ENCODE peak calls at places on chromosomes 4 and X, in eight cellular contexts. One of them, this sample, is unnamed.

GRCh38 chr4:39976945-39977488 is 694 bp downstream of the PDS5A start:
- DNase-seq in foreskin keratinocyte: peak; percentile 30
- DNase-seq in BE2C: peak; percentile 49
- DNase-seq in tibial nerve: peak; percentile 7
- DNase-seq in fibroblast of mammary gland: no peak
- DNase-seq in kidney epithelial cell: no peak
- DNase-seq in IMR-90: no peak
- DNase-seq in choroid plexus epithelial cell: peak; percentile 19
- DNase-seq in this sample: peak; percentile 48

GRCh38 chr4:52873861-52874343 is 11.8 kb downstream of the RASL11B start:
- DNase-seq in foreskin keratinocyte: no peak
- DNase-seq in BE2C: no peak
- DNase-seq in tibial nerve: no peak
- DNase-seq in fibroblast of mammary gland: no peak
- DNase-seq in kidney epithelial cell: no peak
- DNase-seq in IMR-90: no peak
- DNase-seq in choroid plexus epithelial cell: peak; percentile 32
- DNase-seq in this sample: no peak

GRCh38 chrX:131607796-131608369 is 64.0 kb downstream of the OR13H1 start:
- DNase-seq in foreskin keratinocyte: no peak
- DNase-seq in BE2C: no peak
- DNase-seq in tibial nerve: no peak
- DNase-seq in fibroblast of mammary gland: no peak
- DNase-seq in kidney epithelial cell: no peak
- DNase-seq in IMR-90: no peak
- DNase-seq in choroid plexus epithelial cell: no peak
- DNase-seq in this sample: no peak

GRCh38 chr4:7518871-7519637 is 84.3 kb upstream of the PSAPL1 start:
- DNase-seq in foreskin keratinocyte: no peak
- DNase-seq in BE2C: peak; percentile 67
- DNase-seq in tibial nerve: no peak
- DNase-seq in fibroblast of mammary gland: no peak
- DNase-seq in kidney epithelial cell: no peak
- DNase-seq in IMR-90: no peak
- DNase-seq in choroid plexus epithelial cell: no peak
- DNase-seq in this sample: no peak

GRCh38 chrX:71912156-71912555 is 1.5 kb downstream of the NHSL2 start:
- DNase-seq in foreskin keratinocyte: no peak
- DNase-seq in BE2C: no peak
- DNase-seq in tibial nerve: no peak
- DNase-seq in fibroblast of mammary gland: no peak
- DNase-seq in kidney epithelial cell: no peak
- DNase-seq in IMR-90: no peak
- DNase-seq in choroid plexus epithelial cell: no peak
- DNase-seq in this sample: no peak

GRCh38 chrX:21493226-21493850 is 119.1 kb downstream of the CNKSR2 start:
- DNase-seq in foreskin keratinocyte: no peak
- DNase-seq in BE2C: peak; percentile 9
- DNase-seq in tibial nerve: no peak
- DNase-seq in fibroblast of mammary gland: peak; percentile 72
- DNase-seq in kidney epithelial cell: no peak
- DNase-seq in IMR-90: peak; percentile 47
- DNase-seq in choroid plexus epithelial cell: peak; percentile 72
- DNase-seq in this sample: no peak

GRCh38 chrX:57329008-57329407 is 42.5 kb downstream of the FAAH2 start:
- DNase-seq in foreskin keratinocyte: no peak
- DNase-seq in BE2C: no peak
- DNase-seq in tibial nerve: no peak
- DNase-seq in fibroblast of mammary gland: no peak
- DNase-seq in kidney epithelial cell: no peak
- DNase-seq in IMR-90: no peak
- DNase-seq in choroid plexus epithelial cell: no peak
- DNase-seq in this sample: no peak

GRCh38 chrX:45295587-45295986 is 94.9 kb upstream of the DIPK2B start:
- DNase-seq in foreskin keratinocyte: peak; percentile 21
- DNase-seq in BE2C: peak; percentile 7
- DNase-seq in tibial nerve: no peak
- DNase-seq in fibroblast of mammary gland: peak; percentile 60
- DNase-seq in kidney epithelial cell: peak; percentile 53
- DNase-seq in IMR-90: peak; percentile 36
- DNase-seq in choroid plexus epithelial cell: peak; percentile 75
- DNase-seq in this sample: peak; percentile 6

GRCh38 chrX:16786139-16786790 is at the start of gene TXLNG:
- DNase-seq in foreskin keratinocyte: peak; percentile 96
- DNase-seq in BE2C: peak; percentile 95
- DNase-seq in tibial nerve: peak; percentile 91
- DNase-seq in fibroblast of mammary gland: peak; percentile 99
- DNase-seq in kidney epithelial cell: peak; percentile 99
- DNase-seq in IMR-90: peak; percentile 100
- DNase-seq in choroid plexus epithelial cell: peak; percentile 99
- DNase-seq in this sample: peak; percentile 100

GRCh38 chrX:10496345-10496965 is 123.9 kb downstream of the MID1 start:
- DNase-seq in foreskin keratinocyte: no peak
- DNase-seq in BE2C: peak; percentile 12
- DNase-seq in tibial nerve: no peak
- DNase-seq in fibroblast of mammary gland: peak; percentile 70
- DNase-seq in kidney epithelial cell: no peak
- DNase-seq in IMR-90: peak; percentile 91
- DNase-seq in choroid plexus epithelial cell: peak; percentile 90
- DNase-seq in this sample: no peak

GRCh38 chrX:103107836-103108235 is 14.9 kb upstream of the NXF3 start:
- DNase-seq in foreskin keratinocyte: no peak
- DNase-seq in BE2C: no peak
- DNase-seq in tibial nerve: no peak
- DNase-seq in fibroblast of mammary gland: no peak
- DNase-seq in kidney epithelial cell: no peak
- DNase-seq in IMR-90: no peak
- DNase-seq in choroid plexus epithelial cell: no peak
- DNase-seq in this sample: no peak

GRCh38 chr4:25233194-25233593 is 639 bp upstream of the PI4K2B start:
- DNase-seq in foreskin keratinocyte: no peak
- DNase-seq in BE2C: no peak
- DNase-seq in tibial nerve: no peak
- DNase-seq in fibroblast of mammary gland: no peak
- DNase-seq in kidney epithelial cell: no peak
- DNase-seq in IMR-90: no peak
- DNase-seq in choroid plexus epithelial cell: no peak
- DNase-seq in this sample: no peak

GRCh38 chr4:28636971-28637370 is 1776.3 kb downstream of the STIM2 start:
- DNase-seq in foreskin keratinocyte: peak; percentile 9
- DNase-seq in BE2C: no peak
- DNase-seq in tibial nerve: no peak
- DNase-seq in fibroblast of mammary gland: no peak
- DNase-seq in kidney epithelial cell: no peak
- DNase-seq in IMR-90: peak; percentile 59
- DNase-seq in choroid plexus epithelial cell: peak; percentile 4
- DNase-seq in this sample: no peak

GRCh38 chr4:122679317-122679716 is 53.2 kb upstream of the BBS12 start:
- DNase-seq in foreskin keratinocyte: no peak
- DNase-seq in BE2C: no peak
- DNase-seq in tibial nerve: no peak
- DNase-seq in fibroblast of mammary gland: no peak
- DNase-seq in kidney epithelial cell: no peak
- DNase-seq in IMR-90: no peak
- DNase-seq in choroid plexus epithelial cell: no peak
- DNase-seq in this sample: no peak

GRCh38 chr4:98574816-98575215 is 83.6 kb downstream of the TSPAN5 start:
- DNase-seq in foreskin keratinocyte: no peak
- DNase-seq in BE2C: no peak
- DNase-seq in tibial nerve: no peak
- DNase-seq in fibroblast of mammary gland: no peak
- DNase-seq in kidney epithelial cell: no peak
- DNase-seq in IMR-90: no peak
- DNase-seq in choroid plexus epithelial cell: no peak
- DNase-seq in this sample: no peak

GRCh38 chrX:150504399-150505186 is 63.8 kb upstream of the MTM1 start:
- DNase-seq in foreskin keratinocyte: no peak
- DNase-seq in BE2C: no peak
- DNase-seq in tibial nerve: no peak
- DNase-seq in fibroblast of mammary gland: peak; percentile 15
- DNase-seq in kidney epithelial cell: no peak
- DNase-seq in IMR-90: peak; percentile 37
- DNase-seq in choroid plexus epithelial cell: no peak
- DNase-seq in this sample: no peak

GRCh38 chr4:6468376-6468775 is 4.0 kb downstream of the PPP2R2C start:
- DNase-seq in foreskin keratinocyte: no peak
- DNase-seq in BE2C: no peak
- DNase-seq in tibial nerve: no peak
- DNase-seq in fibroblast of mammary gland: no peak
- DNase-seq in kidney epithelial cell: no peak
- DNase-seq in IMR-90: no peak
- DNase-seq in choroid plexus epithelial cell: no peak
- DNase-seq in this sample: no peak

GRCh38 chrX:150704030-150704613 is 10.9 kb downstream of the MTMR1 start:
- DNase-seq in foreskin keratinocyte: peak; percentile 46
- DNase-seq in BE2C: no peak
- DNase-seq in tibial nerve: no peak
- DNase-seq in fibroblast of mammary gland: no peak
- DNase-seq in kidney epithelial cell: no peak
- DNase-seq in IMR-90: peak; percentile 71
- DNase-seq in choroid plexus epithelial cell: peak; percentile 63
- DNase-seq in this sample: no peak

GRCh38 chr4:10694151-10694825 is 9.7 kb upstream of the CLNK start:
- DNase-seq in foreskin keratinocyte: peak; percentile 62
- DNase-seq in BE2C: no peak
- DNase-seq in tibial nerve: no peak
- DNase-seq in fibroblast of mammary gland: no peak
- DNase-seq in kidney epithelial cell: no peak
- DNase-seq in IMR-90: peak; percentile 28
- DNase-seq in choroid plexus epithelial cell: no peak
- DNase-seq in this sample: no peak

GRCh38 chrX:135740683-135741149 is 27.3 kb downstream of the CT45A3 start:
- DNase-seq in foreskin keratinocyte: no peak
- DNase-seq in BE2C: peak; percentile 55
- DNase-seq in tibial nerve: no peak
- DNase-seq in fibroblast of mammary gland: no peak
- DNase-seq in kidney epithelial cell: no peak
- DNase-seq in IMR-90: no peak
- DNase-seq in choroid plexus epithelial cell: peak; percentile 8
- DNase-seq in this sample: peak; percentile 62
- TF ChIP-seq CTCF in foreskin keratinocyte: no peak
- TF ChIP-seq CTCF in BE2C: peak; percentile 66
- TF ChIP-seq CTCF in tibial nerve: no peak
- TF ChIP-seq CTCF in fibroblast of mammary gland: peak; percentile 28
- TF ChIP-seq CTCF in kidney epithelial cell: peak; percentile 45
- TF ChIP-seq CTCF in IMR-90: peak; percentile 28
- TF ChIP-seq CTCF in choroid plexus epithelial cell: peak; percentile 49
- TF ChIP-seq CTCF in this sample: peak; percentile 71

GRCh38 chrX:18676050-18676449 is 4.1 kb upstream of the RS1 start:
- DNase-seq in foreskin keratinocyte: no peak
- DNase-seq in BE2C: no peak
- DNase-seq in tibial nerve: no peak
- DNase-seq in fibroblast of mammary gland: no peak
- DNase-seq in kidney epithelial cell: no peak
- DNase-seq in IMR-90: no peak
- DNase-seq in choroid plexus epithelial cell: no peak
- DNase-seq in this sample: no peak

GRCh38 chrX:18677140-18677834 is 5.4 kb upstream of the RS1 start:
- DNase-seq in foreskin keratinocyte: no peak
- DNase-seq in BE2C: no peak
- DNase-seq in tibial nerve: no peak
- DNase-seq in fibroblast of mammary gland: no peak
- DNase-seq in kidney epithelial cell: no peak
- DNase-seq in IMR-90: no peak
- DNase-seq in choroid plexus epithelial cell: no peak
- DNase-seq in this sample: no peak

GRCh38 chrX:18674788-18675735 is 3.2 kb upstream of the RS1 start:
- DNase-seq in foreskin keratinocyte: peak; percentile 56
- DNase-seq in BE2C: peak; percentile 81
- DNase-seq in tibial nerve: peak; percentile 76
- DNase-seq in fibroblast of mammary gland: peak; percentile 63
- DNase-seq in kidney epithelial cell: no peak
- DNase-seq in IMR-90: peak; percentile 54
- DNase-seq in choroid plexus epithelial cell: peak; percentile 70
- DNase-seq in this sample: peak; percentile 77

GRCh38 chrX:18674417-18674787 is 2.5 kb upstream of the RS1 start:
- DNase-seq in foreskin keratinocyte: no peak
- DNase-seq in BE2C: peak; percentile 30
- DNase-seq in tibial nerve: no peak
- DNase-seq in fibroblast of mammary gland: no peak
- DNase-seq in kidney epithelial cell: no peak
- DNase-seq in IMR-90: no peak
- DNase-seq in choroid plexus epithelial cell: no peak
- DNase-seq in this sample: no peak

GRCh38 chrX:18676470-18676869 is 4.6 kb upstream of the RS1 start:
- DNase-seq in foreskin keratinocyte: no peak
- DNase-seq in BE2C: peak; percentile 7
- DNase-seq in tibial nerve: no peak
- DNase-seq in fibroblast of mammary gland: peak; percentile 20
- DNase-seq in kidney epithelial cell: no peak
- DNase-seq in IMR-90: peak; percentile 5
- DNase-seq in choroid plexus epithelial cell: peak; percentile 31
- DNase-seq in this sample: peak; percentile 37
- TF ChIP-seq CTCF in foreskin keratinocyte: peak; percentile 32
- TF ChIP-seq CTCF in BE2C: peak; percentile 4
- TF ChIP-seq CTCF in tibial nerve: no peak
- TF ChIP-seq CTCF in fibroblast of mammary gland: peak; percentile 36
- TF ChIP-seq CTCF in kidney epithelial cell: peak; percentile 34
- TF ChIP-seq CTCF in IMR-90: peak; percentile 30
- TF ChIP-seq CTCF in choroid plexus epithelial cell: peak; percentile 49
- TF ChIP-seq CTCF in this sample: peak; percentile 54

GRCh38 chrX:67408423-67409079 is 135.3 kb upstream of the AR start:
- DNase-seq in foreskin keratinocyte: no peak
- DNase-seq in BE2C: no peak
- DNase-seq in tibial nerve: no peak
- DNase-seq in fibroblast of mammary gland: no peak
- DNase-seq in kidney epithelial cell: no peak
- DNase-seq in IMR-90: no peak
- DNase-seq in choroid plexus epithelial cell: no peak
- DNase-seq in this sample: no peak
- TF ChIP-seq CTCF in foreskin keratinocyte: no peak
- TF ChIP-seq CTCF in BE2C: no peak
- TF ChIP-seq CTCF in tibial nerve: no peak
- TF ChIP-seq CTCF in fibroblast of mammary gland: no peak
- TF ChIP-seq CTCF in kidney epithelial cell: no peak
- TF ChIP-seq CTCF in IMR-90: no peak
- TF ChIP-seq CTCF in choroid plexus epithelial cell: no peak
- TF ChIP-seq CTCF in this sample: no peak

DNA sequence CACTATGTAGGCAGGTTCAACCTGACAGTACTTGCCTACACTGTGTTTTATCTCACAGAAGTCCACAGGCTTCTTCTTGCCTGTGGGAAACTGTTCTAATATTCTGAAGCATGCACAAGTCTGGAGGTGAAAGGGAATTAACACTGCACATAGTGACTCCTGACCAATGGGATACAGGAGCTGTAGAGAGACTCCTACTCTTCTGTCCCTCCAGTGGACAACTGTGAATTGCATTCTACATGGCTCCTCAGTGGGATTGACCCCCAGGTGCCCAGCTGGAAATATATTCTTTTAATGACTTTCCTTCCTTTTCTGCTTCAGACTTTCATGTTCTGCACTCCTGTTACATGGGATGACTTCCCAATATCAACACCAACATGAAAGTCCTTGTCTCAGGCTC is 8.2 kb upstream of the YIPF6 start:
- DNase-seq in foreskin keratinocyte: peak; percentile 52
- DNase-seq in BE2C: no peak
- DNase-seq in tibial nerve: no peak
- DNase-seq in fibroblast of mammary gland: peak; percentile 26
- DNase-seq in kidney epithelial cell: no peak
- DNase-seq in IMR-90: peak; percentile 14
- DNase-seq in choroid plexus epithelial cell: peak; percentile 52
- DNase-seq in this sample: peak; percentile 14
- TF ChIP-seq CTCF in foreskin keratinocyte: peak; percentile 53
- TF ChIP-seq CTCF in BE2C: peak; percentile 44
- TF ChIP-seq CTCF in tibial nerve: no peak
- TF ChIP-seq CTCF in fibroblast of mammary gland: peak; percentile 42
- TF ChIP-seq CTCF in kidney epithelial cell: peak; percentile 36
- TF ChIP-seq CTCF in IMR-90: peak; percentile 37
- TF ChIP-seq CTCF in choroid plexus epithelial cell: peak; percentile 59
- TF ChIP-seq CTCF in this sample: peak; percentile 30

This sample was measured in A673.